ENCODE peak calls at places on chromosome 4, in four cellular contexts. T is psoas muscle, N is body of pancreas, J is astrocyte of the spinal cord. F is an unnamed sample.
A peak's percentile ranks its signal among the peaks of the same experiment; 100 is the strongest.

GRCh38 chr4:126223784-126224407 is 909.1 kb downstream of the FAT4 start:
- DNase-seq in N (no peak), T (no peak), J (peak; percentile 25), F (no peak)

GRCh38 chr4:102455750-102456149 is 45.4 kb upstream of the NFKB1 start:
- DNase-seq in J (no peak), N (no peak), T (no peak), F (no peak)

GRCh38 chr4:76755756-76756155 is 142.2 kb downstream of the SOWAHB start:
- DNase-seq in T (no peak), N (no peak), J (no peak), F (no peak)

GRCh38 chr4:27398911-27399310 is 538.3 kb downstream of the STIM2 start:
- DNase-seq in J (peak; percentile 38), T (no peak), N (no peak), F (no peak)

GRCh38 chr4:25535278-25535677 is 120.4 kb upstream of the SLC34A2 start:
- DNase-seq in T (no peak), N (peak; percentile 25), J (no peak), F (no peak)

GRCh38 chr4:155578726-155579385 is 87.8 kb upstream of the GUCY1A1 start:
- DNase-seq in N (no peak), J (peak; percentile 59), T (no peak), F (no peak)

GRCh38 chr4:40087799-40088366 is 31.2 kb downstream of the N4BP2 start:
- DNase-seq in T (no peak), J (no peak), N (no peak), F (no peak)

GRCh38 chr4:1469596-1470392 is 63.6 kb upstream of the NKX1-1 start:
- DNase-seq in N (no peak), T (no peak), J (no peak), F (no peak)

GRCh38 chr4:8911311-8912088 is 39.9 kb upstream of the HMX1 start:
- DNase-seq in J (no peak), T (no peak), N (no peak), F (peak; percentile 30)

GRCh38 chr4:15443770-15444169 is 15.9 kb downstream of the C1QTNF7 start:
- DNase-seq in J (no peak), N (no peak), T (no peak), F (no peak)

GRCh38 chr4:168923526-168924194 is 86.4 kb downstream of the CBR4 start:
- DNase-seq in N (peak; percentile 69), J (peak; percentile 78), T (no peak), F (no peak)

GRCh38 chr4:139084425-139085093 is 69.0 kb downstream of the NOCT start:
- DNase-seq in J (no peak), N (no peak), T (no peak), F (no peak)

GRCh38 chr4:170057851-170058250 is 31.7 kb upstream of the MFAP3L start:
- DNase-seq in N (no peak), T (no peak), J (no peak), F (no peak)

GRCh38 chr4:20378181-20378580 is 126.5 kb downstream of the SLIT2 start:
- DNase-seq in N (no peak), T (no peak), J (no peak), F (no peak)

GRCh38 chr4:166527500-166527899 is 654.5 kb downstream of the TLL1 start:
- DNase-seq in J (peak; percentile 82), N (no peak), T (no peak), F (no peak)

GRCh38 chr4:74794341-74794801 is at the start of gene BTC:
- DNase-seq in N (peak; percentile 89), J (peak; percentile 5), T (peak; percentile 15), F (no peak)

GRCh38 chr4:17055788-17056187 is 157.3 kb upstream of the LDB2 start:
- DNase-seq in N (no peak), J (peak; percentile 89), T (no peak), F (no peak)

GRCh38 chr4:47462799-47463234 is 685 bp downstream of the COMMD8 start:
- DNase-seq in N (no peak), T (no peak), J (no peak), F (no peak)

GRCh38 chr4:187209921-187210613 is 486.4 kb upstream of the FAT1 start:
- DNase-seq in N (no peak), T (no peak), J (peak; percentile 88), F (no peak)

GRCh38 chr4:112145820-112146813 is 863 bp downstream of the FAM241A start:
- DNase-seq in T (peak; percentile 47), N (peak; percentile 59), J (peak; percentile 39), F (peak; percentile 52)

GRCh38 chr4:41602113-41602512 is 64.2 kb downstream of the LIMCH1 start:
- DNase-seq in J (no peak), T (no peak), N (no peak), F (no peak)

GRCh38 chr4:4402966-4403365 is 16.1 kb downstream of the NSG1 start:
- DNase-seq in T (no peak), N (no peak), J (no peak), F (no peak)

GRCh38 chr4:145736241-145736831 is 56.4 kb downstream of the C4orf51 start:
- DNase-seq in J (peak; percentile 37), T (peak; percentile 60), N (peak; percentile 72), F (no peak)

GRCh38 chr4:13966241-13967195 is 339.0 kb upstream of the BOD1L1 start:
- DNase-seq in T (no peak), J (peak; percentile 77), N (no peak), F (no peak)

GRCh38 chr4:123744664-123745290 is 348.2 kb downstream of the SPRY1 start:
- DNase-seq in N (peak; percentile 6), T (peak; percentile 33), J (peak; percentile 3), F (no peak)

GRCh38 chr4:7487464-7487863 is 52.7 kb upstream of the PSAPL1 start:
- DNase-seq in N (no peak), T (no peak), J (no peak), F (no peak)

GRCh38 chr4:52824603-52825310 is 37.4 kb upstream of the RASL11B start:
- DNase-seq in T (no peak), J (no peak), N (no peak), F (no peak)

GRCh38 chr4:48017108-48017527 is 546 bp downstream of the NIPAL1 start:
- DNase-seq in N (peak; percentile 45), J (peak; percentile 64), T (peak; percentile 39), F (no peak)

GRCh38 chr4:74793757-74794340 is 474 bp downstream of the BTC start:
- DNase-seq in N (peak; percentile 91), T (peak; percentile 17), J (peak; percentile 24), F (peak; percentile 29)

GRCh38 chr4:76634239-76634638 is 199.2 kb downstream of the SHROOM3 start:
- DNase-seq in N (no peak), T (no peak), J (no peak), F (no peak)

GRCh38 chr4:128345650-128346049 is 58.0 kb upstream of the PGRMC2 start:
- DNase-seq in N (no peak), T (no peak), J (no peak), F (no peak)

GRCh38 chr4:128338634-128339355 is 51.2 kb upstream of the PGRMC2 start:
- DNase-seq in J (peak; percentile 80), N (no peak), T (no peak), F (no peak)

GRCh38 chr4:128342762-128343161 is 55.1 kb upstream of the PGRMC2 start:
- DNase-seq in N (no peak), T (no peak), J (no peak), F (no peak)

GRCh38 chr4:128337863-128338262 is 50.2 kb upstream of the PGRMC2 start:
- DNase-seq in T (no peak), J (no peak), N (no peak), F (no peak)

GRCh38 chr4:128341634-128342033 is 54.0 kb upstream of the PGRMC2 start:
- DNase-seq in N (no peak), T (no peak), J (no peak), F (no peak)
- TF ChIP-seq CTCF in N (peak; percentile 23), T (no peak), J (no peak), F (no peak)

GRCh38 chr4:184803884-184804283 is 21.9 kb downstream of the ACSL1 start:
- DNase-seq in J (no peak), T (no peak), N (no peak), F (no peak)

GRCh38 chr4:184803133-184803532 is 22.6 kb downstream of the ACSL1 start:
- DNase-seq in N (no peak), J (no peak), T (no peak), F (no peak)

GRCh38 chr4:184802203-184803015 is 23.4 kb downstream of the ACSL1 start:
- DNase-seq in T (no peak), J (no peak), N (no peak), F (no peak)

GRCh38 chr4:184804621-184805020 is 21.1 kb downstream of the ACSL1 start:
- DNase-seq in J (no peak), T (no peak), N (no peak), F (no peak)

GRCh38 chr4:184801781-184802180 is 24.0 kb downstream of the ACSL1 start:
- DNase-seq in J (peak; percentile 43), N (no peak), T (no peak), F (no peak)
- H3K4me3 ChIP-seq in J (no peak overlapping the region), N (no peak overlapping the region), T (peak overlapping the region; percentile 71), F (no peak overlapping the region)

GRCh38 chr4:158710814-158711213 is 12.4 kb downstream of the PPID start:
- DNase-seq in T (no peak), N (no peak), J (peak; percentile 14), F (no peak)
- TF ChIP-seq CTCF in T (peak; percentile 13), N (peak; percentile 25), J (peak; percentile 33), F (peak; percentile 20)

DNA sequence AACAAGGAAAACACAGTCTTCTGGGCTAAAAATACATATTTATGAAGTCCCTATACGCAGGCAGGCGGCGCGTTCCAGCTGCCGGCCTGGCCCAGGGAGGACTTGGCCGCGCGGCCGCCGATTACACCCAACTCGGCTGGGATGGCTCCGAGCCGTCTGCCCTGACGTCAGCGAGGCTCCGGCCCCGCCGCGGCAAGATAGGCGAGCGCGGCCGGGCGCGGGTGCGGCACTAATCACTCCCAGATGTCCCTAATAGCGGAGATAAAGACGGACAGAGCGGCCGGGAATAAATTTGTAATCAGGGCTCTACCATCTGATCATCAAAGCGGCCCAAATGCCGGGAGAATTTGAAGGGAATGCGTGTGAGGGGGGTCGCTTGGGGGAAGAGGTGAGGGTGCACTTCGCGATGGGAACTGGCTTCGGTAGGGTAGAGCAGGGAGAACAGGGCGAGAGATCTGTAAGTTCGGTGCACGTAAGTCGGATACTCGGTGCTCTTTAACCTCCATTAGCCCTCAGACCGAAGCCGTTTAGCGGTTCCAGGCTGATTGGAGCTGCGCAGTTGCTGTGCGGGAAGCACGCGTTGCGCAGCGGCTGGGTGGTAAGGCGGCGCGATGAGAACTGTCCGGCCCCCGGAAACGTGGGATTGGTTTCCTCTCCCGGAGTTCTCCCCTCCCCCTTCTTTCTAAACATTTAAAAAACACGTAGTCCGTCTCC is 7.7 kb downstream of the HAND2 start:
- DNase-seq in N (peak; percentile 71), J (peak; percentile 77), T (peak; percentile 81), F (no peak)
- H3K4me3 ChIP-seq in N (no peak overlapping the region), J (peak overlapping the region; percentile 39), T (peak overlapping the region; percentile 65), F (peak overlapping the region; percentile 52)

F was measured in dorsolateral prefrontal cortex.